ENCODE peak calls at places on chromosomes 3 and 15, in six cellular contexts. L is effector memory CD4-positive, alpha-beta T cell; J is lower lobe of right lung; D is mammary epithelial cell; E is SJSA1; X is astrocyte. V is an unnamed sample. For H3K4me1, the result is how much of the 10 kb centered on the place peaks cover.

GRCh38 chr3:73580343-73580742 is 44.4 kb downstream of the PDZRN3 start:
- DNase-seq in L (no peak), J (no peak), D (peak), E (no peak), X (peak), V (no peak)

GRCh38 chr15:96354731-96355560 is 24.4 kb downstream of the NR2F2 start:
- DNase-seq in L (no peak), J (no peak), D (peak), E (peak), X (peak), V (no peak)

GRCh38 chr15:43071451-43071850 is 34.4 kb downstream of the UBR1 start:
- DNase-seq in L (no peak), J (no peak), D (no peak), E (no peak), X (no peak), V (no peak)

GRCh38 chr15:70379938-70380337 is 282.2 kb upstream of the TLE3 start:
- DNase-seq in L (no peak), J (no peak), D (no peak), E (no peak), X (no peak), V (peak)

GRCh38 chr15:33009603-33010002 is 184.9 kb downstream of the FMN1 start:
- DNase-seq in L (no peak), J (no peak), D (no peak), E (no peak), X (no peak), V (no peak)

GRCh38 chr15:63063877-63064409 is 21.4 kb downstream of the TPM1 start:
- DNase-seq in L (no peak), J (no peak), D (no peak), E (peak), X (no peak), V (no peak)

GRCh38 chr15:97984157-97984556 is 23.7 kb downstream of the ARRDC4 start:
- DNase-seq in L (no peak), J (no peak), D (no peak), E (no peak), X (no peak), V (no peak)

GRCh38 chr15:98421419-98422085 is 226.8 kb upstream of the IGF1R start:
- DNase-seq in L (peak), J (peak), D (peak), E (peak), X (no peak), V (peak)

GRCh38 chr3:102400766-102401165 is 34.0 kb upstream of the ZPLD1 start:
- DNase-seq in L (no peak), J (no peak), D (peak), E (peak), X (peak), V (no peak)

GRCh38 chr15:79450648-79451047 is 18.5 kb downstream of the MINAR1 start:
- DNase-seq in L (no peak), J (no peak), D (no peak), E (no peak), X (no peak), V (no peak)

GRCh38 chr3:33093847-33094246 is 3.1 kb downstream of the GLB1 start:
- DNase-seq in L (no peak), J (no peak), D (no peak), E (no peak), X (no peak), V (no peak)

GRCh38 chr15:84840741-84841429 is 23.7 kb downstream of the ALPK3 start:
- DNase-seq in L (no peak), J (peak), D (peak), E (peak), X (peak), V (no peak)

GRCh38 chr3:138434875-138435772 is 708 bp downstream of the ESYT3 start:
- DNase-seq in L (no peak), J (no peak), D (no peak), E (no peak), X (no peak), V (no peak)

GRCh38 chr3:138432576-138433240 is 1.7 kb upstream of the ESYT3 start:
- DNase-seq in L (no peak), J (no peak), D (no peak), E (no peak), X (no peak), V (no peak)

GRCh38 chr3:138433892-138434275 is 532 bp upstream of the ESYT3 start:
- DNase-seq in L (no peak), J (no peak), D (no peak), E (no peak), X (no peak), V (no peak)

GRCh38 chr3:138435840-138436239 is 1.4 kb downstream of the ESYT3 start:
- DNase-seq in L (no peak), J (no peak), D (no peak), E (no peak), X (no peak), V (no peak)

GRCh38 chr3:138434276-138434874 is at the start of gene ESYT3:
- DNase-seq in L (no peak), J (peak), D (peak), E (peak), X (peak), V (peak)
- H3K4me3 ChIP-seq in L (peak), J (peak), D (peak), E (peak), X (peak), V (peak)

DNA sequence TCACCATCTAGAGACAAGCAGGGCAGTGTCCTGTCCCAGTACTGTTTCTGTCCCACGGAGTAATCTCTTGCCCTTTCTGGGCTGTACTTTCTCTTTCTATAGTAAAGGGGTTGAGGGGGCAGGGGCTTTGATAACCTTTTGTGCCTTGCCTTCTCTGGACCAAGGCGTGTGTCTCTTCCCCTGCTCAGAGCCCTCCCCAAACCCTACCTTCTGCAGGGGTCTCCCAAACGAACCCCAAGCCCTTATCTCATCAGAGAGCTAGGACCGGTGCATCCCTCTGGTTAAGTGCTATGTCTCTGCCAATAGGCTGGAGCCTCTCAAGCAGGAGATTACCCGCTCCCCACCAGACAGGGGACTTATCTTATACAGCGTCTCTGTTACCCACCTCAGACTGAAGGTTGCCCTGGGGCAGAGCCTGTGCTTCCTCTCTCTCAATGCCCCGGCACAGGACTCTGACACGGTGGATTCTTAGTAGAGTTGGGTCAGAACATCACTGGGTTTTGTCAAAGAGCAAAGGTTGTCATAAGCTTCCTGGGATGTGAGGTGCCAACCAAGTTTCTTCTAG is 2.9 kb downstream of the PLEKHO2 start:
- DNase-seq in L (no peak), J (no peak), D (no peak), E (no peak), X (no peak), V (peak)
- H3K4me1 ChIP-seq in L (under half), J (half or more), D (half or more), E (half or more), X (under half), V (half or more)

GRCh38 chr3:143775401-143775970 is 72.8 kb downstream of the SLC9A9 start:
- DNase-seq in L (no peak), J (no peak), D (peak), E (peak), X (no peak), V (no peak)
- H3K4me3 ChIP-seq in L (no peak), J (no peak), D (no peak), E (no peak), X (peak), V (no peak)

GRCh38 chr3:152295344-152295743 is 26.6 kb downstream of the MBNL1 start:
- DNase-seq in L (no peak), J (no peak), D (no peak), E (no peak), X (no peak), V (no peak)

GRCh38 chr3:152293607-152294006 is 24.9 kb downstream of the MBNL1 start:
- DNase-seq in L (no peak), J (no peak), D (no peak), E (no peak), X (no peak), V (no peak)

GRCh38 chr3:152296382-152296781 is 27.7 kb downstream of the MBNL1 start:
- DNase-seq in L (no peak), J (no peak), D (no peak), E (no peak), X (no peak), V (no peak)

GRCh38 chr3:152296990-152297389 is 28.3 kb downstream of the MBNL1 start:
- DNase-seq in L (no peak), J (no peak), D (no peak), E (peak), X (peak), V (no peak)

DNA sequence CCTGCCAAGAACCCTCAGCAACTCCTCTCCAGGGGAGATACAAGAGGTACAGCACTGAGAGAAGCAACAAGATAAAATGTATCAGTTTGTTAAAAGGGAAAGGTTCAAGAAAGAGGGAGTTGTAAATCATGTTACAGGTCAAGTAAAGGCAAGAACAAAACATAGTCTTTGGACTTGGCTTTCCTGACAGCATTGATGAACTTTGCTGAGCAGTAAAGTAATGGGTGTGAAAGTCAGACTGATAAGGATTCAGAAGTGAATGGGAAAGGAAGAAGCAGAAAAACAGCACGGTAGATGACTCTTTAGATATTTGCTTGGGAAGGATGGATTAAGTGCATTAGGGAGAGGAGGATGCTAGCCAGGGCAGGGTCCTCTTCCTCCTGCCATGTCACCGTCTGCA is 27.1 kb downstream of the MBNL1 start:
- DNase-seq in L (no peak), J (no peak), D (no peak), E (no peak), X (no peak), V (no peak)
- H3K4me1 ChIP-seq in L (half or more), J (half or more), D (under half), E (half or more), X (under half), V (half or more)

GRCh38 chr15:67076147-67076843 is 10.9 kb downstream of the SMAD3 start:
- DNase-seq in L (no peak), J (no peak), D (peak), E (peak), X (peak), V (no peak)
- H3K4me3 ChIP-seq in L (no peak), J (no peak), D (no peak), E (no peak), X (peak), V (no peak)

GRCh38 chr3:83195243-83195642 is 1433.8 kb upstream of the GBE1 start:
- DNase-seq in L (no peak), J (no peak), D (no peak), E (no peak), X (no peak), V (no peak)

GRCh38 chr3:83189634-83190033 is 1428.2 kb upstream of the GBE1 start:
- DNase-seq in L (no peak), J (no peak), D (no peak), E (no peak), X (no peak), V (no peak)

GRCh38 chr3:83193526-83193925 is 1432.1 kb upstream of the GBE1 start:
- DNase-seq in L (no peak), J (no peak), D (no peak), E (no peak), X (peak), V (no peak)
- H3K4me1 ChIP-seq in L (under half), J (under half), D (under half), E (under half), X (under half), V (under half)

GRCh38 chr3:51390600-51391074 is 448 bp upstream of the RBM15B start:
- DNase-seq in L (no peak), J (no peak), D (no peak), E (no peak), X (no peak), V (no peak)

GRCh38 chr3:51391075-51391565 is at the start of gene RBM15B:
- DNase-seq in L (peak), J (peak), D (peak), E (peak), X (peak), V (peak)

GRCh38 chr3:51389423-51390183 is 1.5 kb upstream of the RBM15B start:
- DNase-seq in L (peak), J (peak), D (no peak), E (peak), X (peak), V (peak)

GRCh38 chr3:51391566-51392300 is 648 bp downstream of the RBM15B start:
- DNase-seq in L (peak), J (peak), D (peak), E (peak), X (peak), V (peak)

GRCh38 chr3:51390186-51390585 is 899 bp upstream of the RBM15B start:
- DNase-seq in L (no peak), J (no peak), D (no peak), E (no peak), X (no peak), V (no peak)
- H3K4me3 ChIP-seq in L (no peak), J (no peak), D (no peak), E (no peak), X (peak), V (no peak)

V was measured in CD8-positive, alpha-beta T cell.